ENCODE peak calls at places on chromosome 5, in ten cellular contexts. One of them, this sample, is unnamed.

GRCh38 chr5:128002420-128002819 is 81.1 kb upstream of the SLC12A2 start:
- DNase-seq in K562: no peak
- DNase-seq in H9: no peak
- DNase-seq in aorta: no peak
- DNase-seq in adrenal gland: no peak
- DNase-seq in neuronal stem cell: no peak
- DNase-seq in cardiac muscle cell: no peak
- DNase-seq in mesendoderm: no peak
- DNase-seq in right lobe of liver: no peak
- DNase-seq in heart right ventricle: no peak
- DNase-seq in this sample: no peak

GRCh38 chr5:65327582-65327981 is 154.1 kb downstream of the ADAMTS6 start:
- DNase-seq in H9: no peak
- DNase-seq in cardiac muscle cell: peak; percentile 75
- DNase-seq in right lobe of liver: no peak
- DNase-seq in neuronal stem cell: no peak
- DNase-seq in heart right ventricle: no peak
- DNase-seq in K562: no peak
- DNase-seq in adrenal gland: no peak
- DNase-seq in aorta: no peak
- DNase-seq in mesendoderm: no peak
- DNase-seq in this sample: no peak

GRCh38 chr5:105150324-105150723 is 1587.7 kb upstream of the NUDT12 start:
- DNase-seq in mesendoderm: no peak
- DNase-seq in cardiac muscle cell: no peak
- DNase-seq in H9: no peak
- DNase-seq in neuronal stem cell: peak; percentile 4
- DNase-seq in right lobe of liver: no peak
- DNase-seq in heart right ventricle: no peak
- DNase-seq in adrenal gland: no peak
- DNase-seq in K562: no peak
- DNase-seq in aorta: no peak
- DNase-seq in this sample: no peak

GRCh38 chr5:141508440-141508807 is 19.5 kb downstream of the PCDHGC5 start:
- DNase-seq in heart right ventricle: no peak
- DNase-seq in H9: no peak
- DNase-seq in cardiac muscle cell: no peak
- DNase-seq in aorta: no peak
- DNase-seq in K562: no peak
- DNase-seq in right lobe of liver: no peak
- DNase-seq in adrenal gland: no peak
- DNase-seq in neuronal stem cell: no peak
- DNase-seq in mesendoderm: no peak
- DNase-seq in this sample: no peak

GRCh38 chr5:168104811-168105481 is 186.5 kb upstream of the WWC1 start:
- DNase-seq in cardiac muscle cell: no peak
- DNase-seq in aorta: no peak
- DNase-seq in H9: peak; percentile 70
- DNase-seq in K562: peak; percentile 43
- DNase-seq in heart right ventricle: no peak
- DNase-seq in neuronal stem cell: no peak
- DNase-seq in right lobe of liver: no peak
- DNase-seq in adrenal gland: no peak
- DNase-seq in mesendoderm: peak; percentile 57
- DNase-seq in this sample: no peak

GRCh38 chr5:60455589-60455988 is 244.4 kb downstream of the DEPDC1B start:
- DNase-seq in neuronal stem cell: no peak
- DNase-seq in mesendoderm: no peak
- DNase-seq in aorta: no peak
- DNase-seq in heart right ventricle: no peak
- DNase-seq in H9: no peak
- DNase-seq in right lobe of liver: no peak
- DNase-seq in cardiac muscle cell: no peak
- DNase-seq in adrenal gland: no peak
- DNase-seq in K562: no peak
- DNase-seq in this sample: no peak

GRCh38 chr5:14465776-14466175 is 115.8 kb upstream of the OTULINL start:
- DNase-seq in cardiac muscle cell: no peak
- DNase-seq in neuronal stem cell: no peak
- DNase-seq in mesendoderm: no peak
- DNase-seq in K562: no peak
- DNase-seq in adrenal gland: no peak
- DNase-seq in heart right ventricle: no peak
- DNase-seq in H9: no peak
- DNase-seq in right lobe of liver: no peak
- DNase-seq in aorta: no peak
- DNase-seq in this sample: no peak

GRCh38 chr5:127960126-127960744 is 123.3 kb upstream of the SLC12A2 start:
- DNase-seq in mesendoderm: no peak
- DNase-seq in H9: no peak
- DNase-seq in K562: no peak
- DNase-seq in neuronal stem cell: no peak
- DNase-seq in right lobe of liver: no peak
- DNase-seq in aorta: no peak
- DNase-seq in adrenal gland: no peak
- DNase-seq in heart right ventricle: no peak
- DNase-seq in cardiac muscle cell: peak; percentile 49
- DNase-seq in this sample: no peak

GRCh38 chr5:10118150-10118549 is 131.5 kb downstream of the ATPSCKMT start:
- DNase-seq in adrenal gland: no peak
- DNase-seq in neuronal stem cell: no peak
- DNase-seq in aorta: no peak
- DNase-seq in mesendoderm: no peak
- DNase-seq in right lobe of liver: no peak
- DNase-seq in cardiac muscle cell: no peak
- DNase-seq in K562: no peak
- DNase-seq in H9: no peak
- DNase-seq in heart right ventricle: no peak
- DNase-seq in this sample: no peak

GRCh38 chr5:31502506-31502905 is 29.4 kb downstream of the DROSHA start:
- DNase-seq in right lobe of liver: no peak
- DNase-seq in aorta: no peak
- DNase-seq in cardiac muscle cell: no peak
- DNase-seq in heart right ventricle: no peak
- DNase-seq in adrenal gland: no peak
- DNase-seq in mesendoderm: no peak
- DNase-seq in K562: no peak
- DNase-seq in H9: no peak
- DNase-seq in neuronal stem cell: no peak
- DNase-seq in this sample: no peak

GRCh38 chr5:74064911-74065310 is 438.9 kb downstream of the ARHGEF28 start:
- DNase-seq in mesendoderm: no peak
- DNase-seq in H9: no peak
- DNase-seq in K562: no peak
- DNase-seq in heart right ventricle: no peak
- DNase-seq in adrenal gland: no peak
- DNase-seq in neuronal stem cell: no peak
- DNase-seq in aorta: no peak
- DNase-seq in right lobe of liver: no peak
- DNase-seq in cardiac muscle cell: no peak
- DNase-seq in this sample: no peak

GRCh38 chr5:18985397-18985796 is 1002.6 kb downstream of the CDH18 start:
- DNase-seq in mesendoderm: no peak
- DNase-seq in K562: no peak
- DNase-seq in neuronal stem cell: peak; percentile 38
- DNase-seq in adrenal gland: no peak
- DNase-seq in aorta: no peak
- DNase-seq in H9: no peak
- DNase-seq in heart right ventricle: no peak
- DNase-seq in right lobe of liver: no peak
- DNase-seq in cardiac muscle cell: no peak
- DNase-seq in this sample: no peak

GRCh38 chr5:1448511-1449011 is 3.3 kb upstream of the SLC6A3 start:
- DNase-seq in adrenal gland: no peak
- DNase-seq in aorta: peak; percentile 36
- DNase-seq in mesendoderm: no peak
- DNase-seq in cardiac muscle cell: no peak
- DNase-seq in K562: no peak
- DNase-seq in heart right ventricle: no peak
- DNase-seq in right lobe of liver: no peak
- DNase-seq in neuronal stem cell: no peak
- DNase-seq in H9: no peak
- DNase-seq in this sample: no peak

GRCh38 chr5:75566710-75567309 is 44.4 kb upstream of the ANKDD1B start:
- DNase-seq in adrenal gland: peak; percentile 26
- DNase-seq in heart right ventricle: no peak
- DNase-seq in H9: no peak
- DNase-seq in mesendoderm: peak; percentile 82
- DNase-seq in neuronal stem cell: peak; percentile 23
- DNase-seq in right lobe of liver: no peak
- DNase-seq in aorta: no peak
- DNase-seq in cardiac muscle cell: peak; percentile 95
- DNase-seq in K562: peak; percentile 72
- DNase-seq in this sample: peak; percentile 14

GRCh38 chr5:102638316-102638715 is 116.8 kb upstream of the PAM start:
- DNase-seq in neuronal stem cell: no peak
- DNase-seq in right lobe of liver: no peak
- DNase-seq in adrenal gland: no peak
- DNase-seq in aorta: no peak
- DNase-seq in K562: no peak
- DNase-seq in heart right ventricle: no peak
- DNase-seq in mesendoderm: no peak
- DNase-seq in cardiac muscle cell: no peak
- DNase-seq in H9: no peak
- DNase-seq in this sample: no peak

GRCh38 chr5:156971848-156972525 is 9.0 kb upstream of the TIMD4 start:
- DNase-seq in H9: no peak
- DNase-seq in neuronal stem cell: no peak
- DNase-seq in heart right ventricle: no peak
- DNase-seq in adrenal gland: no peak
- DNase-seq in right lobe of liver: no peak
- DNase-seq in aorta: no peak
- DNase-seq in cardiac muscle cell: no peak
- DNase-seq in K562: no peak
- DNase-seq in mesendoderm: peak; percentile 14
- DNase-seq in this sample: no peak
- H3K27ac ChIP-seq in H9: no peak overlapping the region
- H3K27ac ChIP-seq in neuronal stem cell: no peak overlapping the region
- H3K27ac ChIP-seq in heart right ventricle: no peak overlapping the region
- H3K27ac ChIP-seq in adrenal gland: no peak overlapping the region
- H3K27ac ChIP-seq in right lobe of liver: no peak overlapping the region
- H3K27ac ChIP-seq in aorta: no peak overlapping the region
- H3K27ac ChIP-seq in cardiac muscle cell: no peak overlapping the region
- H3K27ac ChIP-seq in K562: no peak overlapping the region
- H3K27ac ChIP-seq in mesendoderm: no peak overlapping the region
- H3K27ac ChIP-seq in this sample: no peak overlapping the region

GRCh38 chr5:177405312-177405711 is 4.1 kb downstream of the F12 start:
- DNase-seq in neuronal stem cell: no peak
- DNase-seq in mesendoderm: no peak
- DNase-seq in heart right ventricle: no peak
- DNase-seq in right lobe of liver: no peak
- DNase-seq in aorta: no peak
- DNase-seq in H9: no peak
- DNase-seq in adrenal gland: no peak
- DNase-seq in cardiac muscle cell: no peak
- DNase-seq in K562: no peak
- DNase-seq in this sample: no peak

GRCh38 chr5:177403194-177403825 is 2.8 kb upstream of the PFN3 start:
- DNase-seq in H9: peak; percentile 72
- DNase-seq in right lobe of liver: no peak
- DNase-seq in neuronal stem cell: peak; percentile 32
- DNase-seq in K562: peak; percentile 39
- DNase-seq in adrenal gland: no peak
- DNase-seq in mesendoderm: peak; percentile 36
- DNase-seq in aorta: no peak
- DNase-seq in cardiac muscle cell: no peak
- DNase-seq in heart right ventricle: no peak
- DNase-seq in this sample: peak; percentile 77

GRCh38 chr5:177405805-177406204 is 3.6 kb downstream of the F12 start:
- DNase-seq in aorta: no peak
- DNase-seq in mesendoderm: no peak
- DNase-seq in cardiac muscle cell: no peak
- DNase-seq in K562: no peak
- DNase-seq in H9: no peak
- DNase-seq in right lobe of liver: no peak
- DNase-seq in adrenal gland: no peak
- DNase-seq in neuronal stem cell: no peak
- DNase-seq in heart right ventricle: no peak
- DNase-seq in this sample: no peak

GRCh38 chr5:177403826-177404640 is 3.6 kb upstream of the PFN3 start:
- DNase-seq in mesendoderm: peak; percentile 59
- DNase-seq in heart right ventricle: peak; percentile 86
- DNase-seq in aorta: peak; percentile 96
- DNase-seq in neuronal stem cell: peak; percentile 54
- DNase-seq in cardiac muscle cell: peak; percentile 90
- DNase-seq in adrenal gland: peak; percentile 81
- DNase-seq in right lobe of liver: peak; percentile 80
- DNase-seq in H9: peak; percentile 74
- DNase-seq in K562: peak; percentile 94
- DNase-seq in this sample: peak; percentile 85

GRCh38 chr5:177404641-177405134 is 4.2 kb upstream of the PFN3 start:
- DNase-seq in H9: no peak
- DNase-seq in cardiac muscle cell: no peak
- DNase-seq in K562: peak; percentile 29
- DNase-seq in mesendoderm: no peak
- DNase-seq in aorta: no peak
- DNase-seq in right lobe of liver: no peak
- DNase-seq in adrenal gland: no peak
- DNase-seq in heart right ventricle: no peak
- DNase-seq in neuronal stem cell: no peak
- DNase-seq in this sample: no peak
- H3K27ac ChIP-seq in H9: no peak overlapping the region
- H3K27ac ChIP-seq in cardiac muscle cell: no peak overlapping the region
- H3K27ac ChIP-seq in K562: peak overlapping the region; percentile 86
- H3K27ac ChIP-seq in mesendoderm: no peak overlapping the region
- H3K27ac ChIP-seq in aorta: no peak overlapping the region
- H3K27ac ChIP-seq in right lobe of liver: no peak overlapping the region
- H3K27ac ChIP-seq in adrenal gland: no peak overlapping the region
- H3K27ac ChIP-seq in heart right ventricle: no peak overlapping the region
- H3K27ac ChIP-seq in neuronal stem cell: no peak overlapping the region
- H3K27ac ChIP-seq in this sample: peak overlapping the region; percentile 63

GRCh38 chr5:172007795-172008465 is 1.5 kb upstream of the FBXW11 start:
- DNase-seq in right lobe of liver: no peak
- DNase-seq in cardiac muscle cell: peak; percentile 88
- DNase-seq in H9: peak; percentile 30
- DNase-seq in heart right ventricle: no peak
- DNase-seq in aorta: no peak
- DNase-seq in K562: no peak
- DNase-seq in adrenal gland: no peak
- DNase-seq in neuronal stem cell: no peak
- DNase-seq in mesendoderm: no peak
- DNase-seq in this sample: no peak
- H3K27ac ChIP-seq in right lobe of liver: no peak overlapping the region
- H3K27ac ChIP-seq in cardiac muscle cell: peak overlapping the region; percentile 96
- H3K27ac ChIP-seq in H9: peak overlapping the region; percentile 92
- H3K27ac ChIP-seq in heart right ventricle: peak overlapping the region; percentile 98
- H3K27ac ChIP-seq in aorta: no peak overlapping the region
- H3K27ac ChIP-seq in K562: no peak overlapping the region
- H3K27ac ChIP-seq in adrenal gland: peak overlapping the region; percentile 98
- H3K27ac ChIP-seq in neuronal stem cell: no peak overlapping the region
- H3K27ac ChIP-seq in mesendoderm: peak overlapping the region; percentile 41
- H3K27ac ChIP-seq in this sample: peak overlapping the region; percentile 93

GRCh38 chr5:51336878-51337277 is 46.4 kb upstream of the ISL1 start:
- DNase-seq in H9: no peak
- DNase-seq in right lobe of liver: no peak
- DNase-seq in adrenal gland: no peak
- DNase-seq in mesendoderm: no peak
- DNase-seq in heart right ventricle: no peak
- DNase-seq in cardiac muscle cell: no peak
- DNase-seq in neuronal stem cell: no peak
- DNase-seq in K562: no peak
- DNase-seq in aorta: no peak
- DNase-seq in this sample: no peak
- H3K27ac ChIP-seq in H9: no peak overlapping the region
- H3K27ac ChIP-seq in right lobe of liver: no peak overlapping the region
- H3K27ac ChIP-seq in adrenal gland: no peak overlapping the region
- H3K27ac ChIP-seq in mesendoderm: no peak overlapping the region
- H3K27ac ChIP-seq in heart right ventricle: no peak overlapping the region
- H3K27ac ChIP-seq in cardiac muscle cell: no peak overlapping the region
- H3K27ac ChIP-seq in neuronal stem cell: no peak overlapping the region
- H3K27ac ChIP-seq in K562: no peak overlapping the region
- H3K27ac ChIP-seq in aorta: no peak overlapping the region
- H3K27ac ChIP-seq in this sample: no peak overlapping the region